ENCODE peak calls at places on chromosomes 4 and X, in eight cellular contexts. One of them, this sample, is unnamed. For H3K4me1 and H3K36me3, the result is how much of the 10 kb centered on the place peaks cover.

GRCh38 chrX:40227111-40227510 is 129.4 kb upstream of the BCOR start:
- DNase-seq in ascending aorta: no peak
- DNase-seq in endodermal cell: no peak
- DNase-seq in fibroblast of lung: no peak
- DNase-seq in lung: no peak
- DNase-seq in HCT116: no peak
- DNase-seq in Peyer's patch: no peak
- DNase-seq in GM23248: no peak
- DNase-seq in this sample: no peak

GRCh38 chrX:32026772-32027171 is 954.9 kb upstream of the FTHL17 start:
- DNase-seq in ascending aorta: no peak
- DNase-seq in endodermal cell: no peak
- DNase-seq in fibroblast of lung: no peak
- DNase-seq in lung: no peak
- DNase-seq in HCT116: no peak
- DNase-seq in Peyer's patch: no peak
- DNase-seq in GM23248: no peak
- DNase-seq in this sample: no peak

GRCh38 chr4:11765849-11766453 is 337.3 kb upstream of the HS3ST1 start:
- DNase-seq in ascending aorta: no peak
- DNase-seq in endodermal cell: peak
- DNase-seq in fibroblast of lung: peak
- DNase-seq in lung: no peak
- DNase-seq in HCT116: peak
- DNase-seq in Peyer's patch: no peak
- DNase-seq in GM23248: peak
- DNase-seq in this sample: peak

GRCh38 chr4:31461425-31461824 is 741.3 kb downstream of the PCDH7 start:
- DNase-seq in ascending aorta: no peak
- DNase-seq in endodermal cell: no peak
- DNase-seq in fibroblast of lung: peak
- DNase-seq in lung: no peak
- DNase-seq in HCT116: peak
- DNase-seq in Peyer's patch: no peak
- DNase-seq in GM23248: peak
- DNase-seq in this sample: no peak

GRCh38 chr4:62133498-62133897 is 933.4 kb downstream of the ADGRL3 start:
- DNase-seq in ascending aorta: no peak
- DNase-seq in endodermal cell: no peak
- DNase-seq in fibroblast of lung: no peak
- DNase-seq in lung: no peak
- DNase-seq in HCT116: no peak
- DNase-seq in Peyer's patch: no peak
- DNase-seq in GM23248: no peak
- DNase-seq in this sample: no peak

GRCh38 chr4:110878413-110878812 is 255.5 kb upstream of the PITX2 start:
- DNase-seq in ascending aorta: no peak
- DNase-seq in endodermal cell: no peak
- DNase-seq in fibroblast of lung: no peak
- DNase-seq in lung: no peak
- DNase-seq in HCT116: peak
- DNase-seq in Peyer's patch: no peak
- DNase-seq in GM23248: peak
- DNase-seq in this sample: no peak

GRCh38 chr4:182847543-182847942 is 69.6 kb downstream of the DCTD start:
- DNase-seq in ascending aorta: no peak
- DNase-seq in endodermal cell: no peak
- DNase-seq in fibroblast of lung: no peak
- DNase-seq in lung: no peak
- DNase-seq in HCT116: no peak
- DNase-seq in Peyer's patch: no peak
- DNase-seq in GM23248: no peak
- DNase-seq in this sample: no peak

GRCh38 chr4:61385302-61385701 is 185.2 kb downstream of the ADGRL3 start:
- DNase-seq in ascending aorta: no peak
- DNase-seq in endodermal cell: peak
- DNase-seq in fibroblast of lung: no peak
- DNase-seq in lung: no peak
- DNase-seq in HCT116: no peak
- DNase-seq in Peyer's patch: no peak
- DNase-seq in GM23248: no peak
- DNase-seq in this sample: no peak

GRCh38 chr4:67603310-67604028 is 44.9 kb downstream of the STAP1 start:
- DNase-seq in ascending aorta: no peak
- DNase-seq in endodermal cell: peak
- DNase-seq in fibroblast of lung: no peak
- DNase-seq in lung: no peak
- DNase-seq in HCT116: no peak
- DNase-seq in Peyer's patch: no peak
- DNase-seq in GM23248: no peak
- DNase-seq in this sample: no peak

GRCh38 chr4:146317783-146318182 is 103.4 kb downstream of the REELD1 start:
- DNase-seq in ascending aorta: no peak
- DNase-seq in endodermal cell: no peak
- DNase-seq in fibroblast of lung: no peak
- DNase-seq in lung: no peak
- DNase-seq in HCT116: no peak
- DNase-seq in Peyer's patch: no peak
- DNase-seq in GM23248: no peak
- DNase-seq in this sample: no peak

GRCh38 chr4:98027827-98028226 is 115.4 kb downstream of the STPG2 start:
- DNase-seq in ascending aorta: no peak
- DNase-seq in endodermal cell: peak
- DNase-seq in fibroblast of lung: no peak
- DNase-seq in lung: no peak
- DNase-seq in HCT116: peak
- DNase-seq in Peyer's patch: no peak
- DNase-seq in GM23248: peak
- DNase-seq in this sample: no peak

GRCh38 chrX:68139791-68140190 is 293.5 kb downstream of the OPHN1 start:
- DNase-seq in ascending aorta: no peak
- DNase-seq in endodermal cell: no peak
- DNase-seq in fibroblast of lung: no peak
- DNase-seq in lung: no peak
- DNase-seq in HCT116: no peak
- DNase-seq in Peyer's patch: no peak
- DNase-seq in GM23248: peak
- DNase-seq in this sample: no peak

GRCh38 chrX:154779261-154779660 is 16.6 kb downstream of the DKC1 start:
- DNase-seq in ascending aorta: no peak
- DNase-seq in endodermal cell: no peak
- DNase-seq in fibroblast of lung: peak
- DNase-seq in lung: no peak
- DNase-seq in HCT116: no peak
- DNase-seq in Peyer's patch: no peak
- DNase-seq in GM23248: peak
- DNase-seq in this sample: no peak

GRCh38 chr4:168811793-168812651 is 198.0 kb downstream of the CBR4 start:
- DNase-seq in ascending aorta: no peak
- DNase-seq in endodermal cell: no peak
- DNase-seq in fibroblast of lung: peak
- DNase-seq in lung: no peak
- DNase-seq in HCT116: no peak
- DNase-seq in Peyer's patch: no peak
- DNase-seq in GM23248: peak
- DNase-seq in this sample: no peak

GRCh38 chr4:68895561-68896198 is 55.9 kb downstream of the UGT2A3 start:
- DNase-seq in ascending aorta: no peak
- DNase-seq in endodermal cell: no peak
- DNase-seq in fibroblast of lung: no peak
- DNase-seq in lung: no peak
- DNase-seq in HCT116: no peak
- DNase-seq in Peyer's patch: no peak
- DNase-seq in GM23248: no peak
- DNase-seq in this sample: no peak

GRCh38 chrX:1462596-1463251 is 10.0 kb upstream of the ASMTL start:
- DNase-seq in ascending aorta: no peak
- DNase-seq in endodermal cell: no peak
- DNase-seq in fibroblast of lung: no peak
- DNase-seq in lung: peak
- DNase-seq in HCT116: no peak
- DNase-seq in Peyer's patch: peak
- DNase-seq in GM23248: peak
- DNase-seq in this sample: no peak

GRCh38 chrX:130539721-130540321 is 138.0 kb downstream of the RBMX2 start:
- DNase-seq in ascending aorta: no peak
- DNase-seq in endodermal cell: peak
- DNase-seq in fibroblast of lung: peak
- DNase-seq in lung: peak
- DNase-seq in HCT116: peak
- DNase-seq in Peyer's patch: peak
- DNase-seq in GM23248: peak
- DNase-seq in this sample: no peak

GRCh38 chr4:73045894-73046293 is 23.6 kb downstream of the COX18 start:
- DNase-seq in ascending aorta: no peak
- DNase-seq in endodermal cell: no peak
- DNase-seq in fibroblast of lung: no peak
- DNase-seq in lung: no peak
- DNase-seq in HCT116: no peak
- DNase-seq in Peyer's patch: no peak
- DNase-seq in GM23248: no peak
- DNase-seq in this sample: no peak

GRCh38 chr4:177413092-177413491 is 29.1 kb downstream of the AGA start:
- DNase-seq in ascending aorta: no peak
- DNase-seq in endodermal cell: no peak
- DNase-seq in fibroblast of lung: no peak
- DNase-seq in lung: no peak
- DNase-seq in HCT116: no peak
- DNase-seq in Peyer's patch: no peak
- DNase-seq in GM23248: no peak
- DNase-seq in this sample: no peak

GRCh38 chrX:78517124-78517523 is 142.0 kb downstream of the RTL3 start:
- DNase-seq in ascending aorta: no peak
- DNase-seq in endodermal cell: no peak
- DNase-seq in fibroblast of lung: no peak
- DNase-seq in lung: no peak
- DNase-seq in HCT116: no peak
- DNase-seq in Peyer's patch: peak
- DNase-seq in GM23248: no peak
- DNase-seq in this sample: no peak

GRCh38 chrX:23825675-23826074 is 42.7 kb downstream of the SAT1 start:
- DNase-seq in ascending aorta: no peak
- DNase-seq in endodermal cell: no peak
- DNase-seq in fibroblast of lung: no peak
- DNase-seq in lung: no peak
- DNase-seq in HCT116: no peak
- DNase-seq in Peyer's patch: no peak
- DNase-seq in GM23248: no peak
- DNase-seq in this sample: no peak

GRCh38 chrX:140355922-140356321 is 148.9 kb downstream of the SOX3 start:
- DNase-seq in ascending aorta: no peak
- DNase-seq in endodermal cell: no peak
- DNase-seq in fibroblast of lung: no peak
- DNase-seq in lung: peak
- DNase-seq in HCT116: no peak
- DNase-seq in Peyer's patch: no peak
- DNase-seq in GM23248: no peak
- DNase-seq in this sample: no peak
- H3K4me1 ChIP-seq in ascending aorta: under half
- H3K4me1 ChIP-seq in endodermal cell: under half
- H3K4me1 ChIP-seq in fibroblast of lung: under half
- H3K4me1 ChIP-seq in lung: under half
- H3K4me1 ChIP-seq in HCT116: under half
- H3K4me1 ChIP-seq in Peyer's patch: under half
- H3K4me1 ChIP-seq in GM23248: under half
- H3K4me1 ChIP-seq in this sample: under half

GRCh38 chrX:44897539-44897938 is 24.6 kb downstream of the KDM6A start:
- DNase-seq in ascending aorta: no peak
- DNase-seq in endodermal cell: no peak
- DNase-seq in fibroblast of lung: no peak
- DNase-seq in lung: no peak
- DNase-seq in HCT116: no peak
- DNase-seq in Peyer's patch: no peak
- DNase-seq in GM23248: no peak
- DNase-seq in this sample: no peak
- H3K4me3 ChIP-seq in ascending aorta: no peak
- H3K4me3 ChIP-seq in endodermal cell: no peak
- H3K4me3 ChIP-seq in fibroblast of lung: no peak
- H3K4me3 ChIP-seq in lung: no peak
- H3K4me3 ChIP-seq in HCT116: no peak
- H3K4me3 ChIP-seq in Peyer's patch: no peak
- H3K4me3 ChIP-seq in GM23248: no peak
- H3K4me3 ChIP-seq in this sample: no peak

GRCh38 chr4:154119317-154119716 is 330.4 kb upstream of the SFRP2 start:
- DNase-seq in ascending aorta: no peak
- DNase-seq in endodermal cell: peak
- DNase-seq in fibroblast of lung: no peak
- DNase-seq in lung: no peak
- DNase-seq in HCT116: no peak
- DNase-seq in Peyer's patch: no peak
- DNase-seq in GM23248: peak
- DNase-seq in this sample: no peak
- H3K36me3 ChIP-seq in ascending aorta: under half
- H3K36me3 ChIP-seq in endodermal cell: under half
- H3K36me3 ChIP-seq in fibroblast of lung: under half
- H3K36me3 ChIP-seq in lung: under half
- H3K36me3 ChIP-seq in HCT116: under half
- H3K36me3 ChIP-seq in Peyer's patch: under half
- H3K36me3 ChIP-seq in GM23248: under half
- H3K36me3 ChIP-seq in this sample: under half

GRCh38 chr4:40702800-40703151 is 47.0 kb upstream of the NSUN7 start:
- DNase-seq in ascending aorta: no peak
- DNase-seq in endodermal cell: no peak
- DNase-seq in fibroblast of lung: no peak
- DNase-seq in lung: no peak
- DNase-seq in HCT116: no peak
- DNase-seq in Peyer's patch: no peak
- DNase-seq in GM23248: no peak
- DNase-seq in this sample: no peak

GRCh38 chr4:40702137-40702799 is 47.5 kb upstream of the NSUN7 start:
- DNase-seq in ascending aorta: no peak
- DNase-seq in endodermal cell: no peak
- DNase-seq in fibroblast of lung: no peak
- DNase-seq in lung: no peak
- DNase-seq in HCT116: no peak
- DNase-seq in Peyer's patch: no peak
- DNase-seq in GM23248: no peak
- DNase-seq in this sample: no peak

GRCh38 chr4:40699648-40700047 is 50.1 kb upstream of the NSUN7 start:
- DNase-seq in ascending aorta: no peak
- DNase-seq in endodermal cell: no peak
- DNase-seq in fibroblast of lung: peak
- DNase-seq in lung: no peak
- DNase-seq in HCT116: no peak
- DNase-seq in Peyer's patch: no peak
- DNase-seq in GM23248: peak
- DNase-seq in this sample: no peak

GRCh38 chr4:40693946-40694345 is 55.8 kb upstream of the NSUN7 start:
- DNase-seq in ascending aorta: no peak
- DNase-seq in endodermal cell: no peak
- DNase-seq in fibroblast of lung: no peak
- DNase-seq in lung: no peak
- DNase-seq in HCT116: no peak
- DNase-seq in Peyer's patch: no peak
- DNase-seq in GM23248: no peak
- DNase-seq in this sample: no peak

DNA sequence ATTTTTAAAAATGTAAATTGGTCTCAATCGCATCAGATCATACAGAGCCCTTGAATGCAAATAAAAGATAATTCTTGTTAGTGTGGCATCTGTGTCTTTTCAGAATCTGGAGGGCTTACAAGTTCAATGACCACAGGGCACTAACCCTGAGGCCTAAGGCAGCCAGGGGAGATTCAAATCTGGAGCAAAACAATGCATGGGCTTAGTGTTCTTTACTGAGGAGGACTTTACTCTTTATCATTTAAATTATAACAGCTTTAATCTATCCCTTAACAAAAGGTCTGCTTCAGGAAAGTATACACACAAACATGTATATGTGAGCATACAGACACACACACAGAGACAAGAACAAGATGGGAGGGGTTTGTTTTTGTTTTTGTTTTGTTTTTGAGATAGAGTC is 51.0 kb upstream of the NSUN7 start:
- DNase-seq in ascending aorta: no peak
- DNase-seq in endodermal cell: no peak
- DNase-seq in fibroblast of lung: no peak
- DNase-seq in lung: no peak
- DNase-seq in HCT116: no peak
- DNase-seq in Peyer's patch: no peak
- DNase-seq in GM23248: no peak
- DNase-seq in this sample: no peak
- H3K4me1 ChIP-seq in ascending aorta: under half
- H3K4me1 ChIP-seq in endodermal cell: under half
- H3K4me1 ChIP-seq in fibroblast of lung: under half
- H3K4me1 ChIP-seq in lung: under half
- H3K4me1 ChIP-seq in HCT116: under half
- H3K4me1 ChIP-seq in Peyer's patch: under half
- H3K4me1 ChIP-seq in GM23248: under half
- H3K4me1 ChIP-seq in this sample: under half